ENCODE peak calls at places on chromosomes 11 and 22, in six cellular contexts. H is AG08395, Y is NCI-H460, F is GM12891, R is nucleus accumbens, W is neuronal stem cell. Z is an unnamed sample.

GRCh38 chr11:3155216-3155615 is 9.9 kb downstream of the OSBPL5 start:
- DNase-seq in Y (no peak), H (no peak), W (no peak), R (no peak), F (no peak), Z (peak)

GRCh38 chr11:9039194-9039593 is 35.4 kb upstream of the NRIP3 start:
- DNase-seq in F (peak), H (no peak), W (no peak), Y (no peak), R (no peak), Z (no peak)

GRCh38 chr11:130679247-130679646 is 230.8 kb downstream of the ADAMTS15 start:
- DNase-seq in W (no peak), Y (no peak), H (no peak), F (no peak), R (no peak), Z (no peak)

GRCh38 chr22:30705710-30706651 is 11.3 kb downstream of the OSBP2 start:
- DNase-seq in R (no peak), F (no peak), H (peak), W (no peak), Y (no peak), Z (no peak)

GRCh38 chr11:56140151-56140661 is at the start of gene OR8J3:
- DNase-seq in R (no peak), H (no peak), F (no peak), Y (no peak), W (no peak), Z (no peak)

GRCh38 chr11:15769203-15769602 is 587.1 kb downstream of the SOX6 start:
- DNase-seq in Y (no peak), W (no peak), H (no peak), F (no peak), R (no peak), Z (no peak)

GRCh38 chr11:58567889-58568512 is 7.7 kb downstream of the LPXN start:
- DNase-seq in F (no peak), R (no peak), W (peak), Y (peak), H (peak), Z (peak)

GRCh38 chr11:40276960-40277359 is 1182.5 kb downstream of the LRRC4C start:
- DNase-seq in W (no peak), Y (no peak), H (no peak), R (no peak), F (no peak), Z (no peak)

GRCh38 chr11:79503028-79503427 is 62.2 kb upstream of the TENM4 start:
- DNase-seq in Y (no peak), H (peak), F (no peak), W (no peak), R (no peak), Z (no peak)

GRCh38 chr11:93526058-93526633 is 17.0 kb downstream of the SMCO4 start:
- DNase-seq in W (no peak), H (no peak), Y (no peak), F (no peak), R (no peak), Z (no peak)

GRCh38 chr22:49183826-49184216 is 643.9 kb downstream of the BRD1 start:
- DNase-seq in F (no peak), R (no peak), Y (no peak), H (no peak), W (no peak), Z (no peak)

GRCh38 chr22:25987948-25988347 is 181.3 kb upstream of the SEZ6L start:
- DNase-seq in Y (no peak), F (peak), R (no peak), W (no peak), H (no peak), Z (no peak)

GRCh38 chr22:41226728-41227655 is 13.7 kb downstream of the CHADL start:
- DNase-seq in Y (no peak), W (no peak), F (no peak), H (no peak), R (no peak), Z (no peak)

GRCh38 chr11:126082251-126083109 is 19.8 kb upstream of the CDON start:
- DNase-seq in F (no peak), R (peak), W (no peak), H (no peak), Y (no peak), Z (no peak)

GRCh38 chr11:44780940-44781631 is 54.3 kb downstream of the TSPAN18 start:
- DNase-seq in Y (no peak), W (no peak), F (no peak), R (no peak), H (no peak), Z (no peak)

GRCh38 chr11:114072978-114073377 is 13.5 kb downstream of the ZBTB16 start:
- DNase-seq in Y (no peak), H (no peak), R (no peak), F (no peak), W (no peak), Z (no peak)

Z was measured in nephron progenitor cell.